ENCODE peak calls at places on chromosomes 1 and 21, in ten cellular contexts. One of them, this sample, is unnamed.

GRCh38 chr1:37267111-37267835 is 207.1 kb upstream of the ZC3H12A start:
- DNase-seq in dorsolateral prefrontal cortex: no peak
- DNase-seq in ovary: no peak
- DNase-seq in AG04450: no peak
- DNase-seq in OCI-LY7: no peak
- DNase-seq in neural crest cell: no peak
- DNase-seq in cardiac fibroblast: no peak
- DNase-seq in A549: no peak
- DNase-seq in progenitor cell of endocrine pancreas: no peak
- DNase-seq in body of pancreas: no peak
- DNase-seq in this sample: no peak

GRCh38 chr21:35573472-35574389 is 486.6 kb downstream of the SETD4 start:
- DNase-seq in A549: no peak
- DNase-seq in OCI-LY7: no peak
- DNase-seq in neural crest cell: no peak
- DNase-seq in progenitor cell of endocrine pancreas: no peak
- DNase-seq in cardiac fibroblast: peak
- DNase-seq in body of pancreas: no peak
- DNase-seq in AG04450: no peak
- DNase-seq in dorsolateral prefrontal cortex: no peak
- DNase-seq in ovary: no peak
- DNase-seq in this sample: no peak

GRCh38 chr1:199861020-199861795 is 166.3 kb upstream of the NR5A2 start:
- DNase-seq in cardiac fibroblast: peak
- DNase-seq in AG04450: no peak
- DNase-seq in dorsolateral prefrontal cortex: no peak
- DNase-seq in body of pancreas: no peak
- DNase-seq in A549: no peak
- DNase-seq in ovary: no peak
- DNase-seq in progenitor cell of endocrine pancreas: no peak
- DNase-seq in OCI-LY7: no peak
- DNase-seq in neural crest cell: no peak
- DNase-seq in this sample: no peak

GRCh38 chr21:43574741-43575465 is 84.4 kb downstream of the HSF2BP start:
- DNase-seq in body of pancreas: no peak
- DNase-seq in dorsolateral prefrontal cortex: peak
- DNase-seq in OCI-LY7: no peak
- DNase-seq in A549: no peak
- DNase-seq in progenitor cell of endocrine pancreas: no peak
- DNase-seq in AG04450: no peak
- DNase-seq in neural crest cell: no peak
- DNase-seq in cardiac fibroblast: no peak
- DNase-seq in ovary: peak
- DNase-seq in this sample: no peak

GRCh38 chr1:41662061-41662655 is 177.7 kb upstream of the EDN2 start:
- DNase-seq in dorsolateral prefrontal cortex: peak
- DNase-seq in neural crest cell: peak
- DNase-seq in AG04450: peak
- DNase-seq in cardiac fibroblast: peak
- DNase-seq in ovary: peak
- DNase-seq in A549: peak
- DNase-seq in OCI-LY7: no peak
- DNase-seq in body of pancreas: peak
- DNase-seq in progenitor cell of endocrine pancreas: no peak
- DNase-seq in this sample: no peak

GRCh38 chr1:53949651-53950050 is 3.5 kb downstream of the LRRC42 start:
- DNase-seq in ovary: no peak
- DNase-seq in dorsolateral prefrontal cortex: no peak
- DNase-seq in neural crest cell: no peak
- DNase-seq in OCI-LY7: no peak
- DNase-seq in AG04450: no peak
- DNase-seq in cardiac fibroblast: no peak
- DNase-seq in body of pancreas: no peak
- DNase-seq in progenitor cell of endocrine pancreas: no peak
- DNase-seq in A549: no peak
- DNase-seq in this sample: no peak

GRCh38 chr1:56666112-56666608 is 21.0 kb downstream of the PRKAA2 start:
- DNase-seq in dorsolateral prefrontal cortex: no peak
- DNase-seq in progenitor cell of endocrine pancreas: no peak
- DNase-seq in neural crest cell: no peak
- DNase-seq in cardiac fibroblast: no peak
- DNase-seq in OCI-LY7: no peak
- DNase-seq in A549: no peak
- DNase-seq in AG04450: no peak
- DNase-seq in ovary: no peak
- DNase-seq in body of pancreas: no peak
- DNase-seq in this sample: no peak

GRCh38 chr1:201946224-201946908 is at the start of gene LMOD1:
- DNase-seq in dorsolateral prefrontal cortex: peak
- DNase-seq in A549: no peak
- DNase-seq in cardiac fibroblast: peak
- DNase-seq in neural crest cell: peak
- DNase-seq in OCI-LY7: no peak
- DNase-seq in body of pancreas: peak
- DNase-seq in ovary: peak
- DNase-seq in AG04450: peak
- DNase-seq in progenitor cell of endocrine pancreas: peak
- DNase-seq in this sample: peak

GRCh38 chr1:39332291-39332690 is 127.8 kb downstream of the MACF1 start:
- DNase-seq in cardiac fibroblast: peak
- DNase-seq in ovary: no peak
- DNase-seq in AG04450: no peak
- DNase-seq in A549: no peak
- DNase-seq in neural crest cell: no peak
- DNase-seq in OCI-LY7: no peak
- DNase-seq in body of pancreas: no peak
- DNase-seq in progenitor cell of endocrine pancreas: no peak
- DNase-seq in dorsolateral prefrontal cortex: no peak
- DNase-seq in this sample: no peak

GRCh38 chr21:41823906-41824305 is 55.2 kb downstream of the PRDM15 start:
- DNase-seq in AG04450: no peak
- DNase-seq in ovary: no peak
- DNase-seq in cardiac fibroblast: no peak
- DNase-seq in progenitor cell of endocrine pancreas: no peak
- DNase-seq in OCI-LY7: no peak
- DNase-seq in body of pancreas: no peak
- DNase-seq in A549: no peak
- DNase-seq in neural crest cell: no peak
- DNase-seq in dorsolateral prefrontal cortex: peak
- DNase-seq in this sample: no peak

GRCh38 chr1:93733340-93733739 is 51.7 kb upstream of the BCAR3 start:
- DNase-seq in OCI-LY7: no peak
- DNase-seq in AG04450: no peak
- DNase-seq in dorsolateral prefrontal cortex: no peak
- DNase-seq in progenitor cell of endocrine pancreas: no peak
- DNase-seq in A549: no peak
- DNase-seq in ovary: no peak
- DNase-seq in body of pancreas: no peak
- DNase-seq in neural crest cell: no peak
- DNase-seq in cardiac fibroblast: no peak
- DNase-seq in this sample: no peak

GRCh38 chr1:93738075-93738622 is 56.5 kb upstream of the BCAR3 start:
- DNase-seq in OCI-LY7: no peak
- DNase-seq in A549: peak
- DNase-seq in ovary: no peak
- DNase-seq in neural crest cell: no peak
- DNase-seq in progenitor cell of endocrine pancreas: no peak
- DNase-seq in AG04450: peak
- DNase-seq in body of pancreas: no peak
- DNase-seq in cardiac fibroblast: peak
- DNase-seq in dorsolateral prefrontal cortex: no peak
- DNase-seq in this sample: no peak

GRCh38 chr1:93738926-93739325 is 57.3 kb upstream of the BCAR3 start:
- DNase-seq in neural crest cell: no peak
- DNase-seq in progenitor cell of endocrine pancreas: no peak
- DNase-seq in A549: no peak
- DNase-seq in dorsolateral prefrontal cortex: no peak
- DNase-seq in AG04450: no peak
- DNase-seq in ovary: no peak
- DNase-seq in OCI-LY7: no peak
- DNase-seq in body of pancreas: no peak
- DNase-seq in cardiac fibroblast: no peak
- DNase-seq in this sample: no peak

GRCh38 chr1:93734999-93735398 is 53.4 kb upstream of the BCAR3 start:
- DNase-seq in ovary: no peak
- DNase-seq in AG04450: no peak
- DNase-seq in body of pancreas: no peak
- DNase-seq in progenitor cell of endocrine pancreas: no peak
- DNase-seq in cardiac fibroblast: no peak
- DNase-seq in neural crest cell: no peak
- DNase-seq in OCI-LY7: peak
- DNase-seq in A549: peak
- DNase-seq in dorsolateral prefrontal cortex: no peak
- DNase-seq in this sample: no peak

DNA sequence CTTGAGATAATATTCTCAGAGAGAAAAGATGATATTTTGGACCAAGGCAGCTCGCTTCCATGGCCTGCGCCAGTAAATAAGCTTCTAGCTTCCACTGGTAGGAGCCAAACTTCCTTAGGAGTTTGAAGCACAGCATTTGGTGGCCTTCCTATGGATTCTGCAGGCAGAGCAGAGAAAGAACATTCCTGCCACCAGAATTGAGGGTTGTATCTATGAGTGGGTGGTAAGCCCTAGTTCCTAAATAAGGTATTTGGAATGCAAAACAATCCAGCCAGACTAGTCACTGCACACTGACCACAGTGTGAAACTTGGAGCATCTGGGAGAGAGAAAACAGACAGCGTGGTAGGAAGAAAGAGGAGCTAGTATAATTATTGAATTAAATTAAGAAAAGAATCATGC is 54.1 kb upstream of the BCAR3 start:
- DNase-seq in cardiac fibroblast: peak
- DNase-seq in OCI-LY7: no peak
- DNase-seq in neural crest cell: no peak
- DNase-seq in body of pancreas: no peak
- DNase-seq in AG04450: peak
- DNase-seq in dorsolateral prefrontal cortex: no peak
- DNase-seq in A549: no peak
- DNase-seq in progenitor cell of endocrine pancreas: no peak
- DNase-seq in ovary: no peak
- DNase-seq in this sample: no peak
- TF ChIP-seq CTCF in cardiac fibroblast: peak
- TF ChIP-seq CTCF in OCI-LY7: no peak
- TF ChIP-seq CTCF in neural crest cell: no peak
- TF ChIP-seq CTCF in body of pancreas: no peak
- TF ChIP-seq CTCF in AG04450: peak
- TF ChIP-seq CTCF in dorsolateral prefrontal cortex: no peak
- TF ChIP-seq CTCF in A549: no peak
- TF ChIP-seq CTCF in progenitor cell of endocrine pancreas: no peak
- TF ChIP-seq CTCF in ovary: no peak
- TF ChIP-seq CTCF in this sample: no peak

GRCh38 chr1:228393268-228393699 is 13.4 kb downstream of the TRIM11 start:
- DNase-seq in ovary: peak
- DNase-seq in dorsolateral prefrontal cortex: peak
- DNase-seq in A549: peak
- DNase-seq in AG04450: peak
- DNase-seq in cardiac fibroblast: peak
- DNase-seq in neural crest cell: no peak
- DNase-seq in progenitor cell of endocrine pancreas: no peak
- DNase-seq in body of pancreas: peak
- DNase-seq in OCI-LY7: peak
- DNase-seq in this sample: no peak
- TF ChIP-seq CTCF in ovary: no peak
- TF ChIP-seq CTCF in dorsolateral prefrontal cortex: peak
- TF ChIP-seq CTCF in A549: peak
- TF ChIP-seq CTCF in AG04450: peak
- TF ChIP-seq CTCF in cardiac fibroblast: peak
- TF ChIP-seq CTCF in neural crest cell: peak
- TF ChIP-seq CTCF in progenitor cell of endocrine pancreas: peak
- TF ChIP-seq CTCF in body of pancreas: peak
- TF ChIP-seq CTCF in OCI-LY7: peak
- TF ChIP-seq CTCF in this sample: no peak

DNA sequence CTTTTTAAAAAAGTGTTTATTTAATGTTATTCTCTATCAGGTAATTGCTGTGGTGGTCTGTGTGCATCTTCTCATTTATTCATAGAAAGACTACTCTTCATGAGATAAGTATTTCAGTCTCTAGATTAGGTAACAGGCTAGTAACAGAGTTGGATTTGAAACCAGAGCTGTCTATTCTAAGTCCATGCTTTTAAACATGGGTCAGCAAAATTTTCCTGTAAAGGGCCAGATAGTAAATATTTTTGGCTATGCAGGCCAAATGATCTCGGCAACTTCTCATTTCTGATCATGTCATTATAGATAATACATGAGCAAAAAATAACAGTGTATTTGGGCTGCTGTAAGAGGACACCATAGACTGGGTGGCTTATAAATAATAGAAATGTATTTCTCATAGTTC is 485.6 kb upstream of the ZRANB2 start:
- DNase-seq in A549: no peak
- DNase-seq in ovary: no peak
- DNase-seq in dorsolateral prefrontal cortex: no peak
- DNase-seq in progenitor cell of endocrine pancreas: no peak
- DNase-seq in neural crest cell: no peak
- DNase-seq in OCI-LY7: no peak
- DNase-seq in cardiac fibroblast: no peak
- DNase-seq in AG04450: no peak
- DNase-seq in body of pancreas: no peak
- DNase-seq in this sample: no peak
- TF ChIP-seq CTCF in A549: no peak
- TF ChIP-seq CTCF in ovary: no peak
- TF ChIP-seq CTCF in dorsolateral prefrontal cortex: no peak
- TF ChIP-seq CTCF in progenitor cell of endocrine pancreas: no peak
- TF ChIP-seq CTCF in neural crest cell: no peak
- TF ChIP-seq CTCF in OCI-LY7: no peak
- TF ChIP-seq CTCF in cardiac fibroblast: no peak
- TF ChIP-seq CTCF in AG04450: no peak
- TF ChIP-seq CTCF in body of pancreas: no peak
- TF ChIP-seq CTCF in this sample: no peak

GRCh38 chr1:24910210-24910609 is 19.9 kb downstream of the RUNX3 start:
- DNase-seq in AG04450: no peak
- DNase-seq in A549: no peak
- DNase-seq in progenitor cell of endocrine pancreas: no peak
- DNase-seq in cardiac fibroblast: no peak
- DNase-seq in OCI-LY7: no peak
- DNase-seq in body of pancreas: no peak
- DNase-seq in ovary: no peak
- DNase-seq in neural crest cell: no peak
- DNase-seq in dorsolateral prefrontal cortex: no peak
- DNase-seq in this sample: no peak

GRCh38 chr1:24908591-24909259 is 21.4 kb downstream of the RUNX3 start:
- DNase-seq in body of pancreas: no peak
- DNase-seq in progenitor cell of endocrine pancreas: no peak
- DNase-seq in neural crest cell: no peak
- DNase-seq in ovary: no peak
- DNase-seq in OCI-LY7: no peak
- DNase-seq in cardiac fibroblast: no peak
- DNase-seq in A549: no peak
- DNase-seq in AG04450: no peak
- DNase-seq in dorsolateral prefrontal cortex: no peak
- DNase-seq in this sample: no peak

GRCh38 chr1:24911651-24912144 is 18.4 kb downstream of the RUNX3 start:
- DNase-seq in AG04450: no peak
- DNase-seq in A549: no peak
- DNase-seq in OCI-LY7: no peak
- DNase-seq in body of pancreas: no peak
- DNase-seq in neural crest cell: no peak
- DNase-seq in progenitor cell of endocrine pancreas: no peak
- DNase-seq in cardiac fibroblast: no peak
- DNase-seq in dorsolateral prefrontal cortex: no peak
- DNase-seq in ovary: no peak
- DNase-seq in this sample: no peak

GRCh38 chr1:24910751-24911650 is 19.1 kb downstream of the RUNX3 start:
- DNase-seq in OCI-LY7: no peak
- DNase-seq in progenitor cell of endocrine pancreas: no peak
- DNase-seq in body of pancreas: no peak
- DNase-seq in dorsolateral prefrontal cortex: no peak
- DNase-seq in cardiac fibroblast: no peak
- DNase-seq in ovary: no peak
- DNase-seq in AG04450: no peak
- DNase-seq in A549: peak
- DNase-seq in neural crest cell: no peak
- DNase-seq in this sample: no peak

GRCh38 chr1:24909388-24909898 is 20.6 kb downstream of the RUNX3 start:
- DNase-seq in neural crest cell: peak
- DNase-seq in body of pancreas: no peak
- DNase-seq in A549: peak
- DNase-seq in progenitor cell of endocrine pancreas: peak
- DNase-seq in ovary: no peak
- DNase-seq in cardiac fibroblast: peak
- DNase-seq in OCI-LY7: no peak
- DNase-seq in AG04450: peak
- DNase-seq in dorsolateral prefrontal cortex: no peak
- DNase-seq in this sample: no peak
- TF ChIP-seq CTCF in neural crest cell: peak
- TF ChIP-seq CTCF in body of pancreas: no peak
- TF ChIP-seq CTCF in A549: peak
- TF ChIP-seq CTCF in progenitor cell of endocrine pancreas: peak
- TF ChIP-seq CTCF in ovary: no peak
- TF ChIP-seq CTCF in cardiac fibroblast: peak
- TF ChIP-seq CTCF in OCI-LY7: peak
- TF ChIP-seq CTCF in AG04450: peak
- TF ChIP-seq CTCF in dorsolateral prefrontal cortex: peak
- TF ChIP-seq CTCF in this sample: no peak

This sample was measured in omental fat pad.